ENCODE peak calls at places on chromosomes 1 and 21, in four cellular contexts. One of them, this sample, is unnamed.

GRCh38 chr1:24727490-24728214 is 17.6 kb upstream of the CLIC4 start:
- DNase-seq in HL-60: peak
- DNase-seq in GM12878: peak
- DNase-seq in K562: no peak
- DNase-seq in this sample: peak

GRCh38 chr1:165383067-165383466 is 26.6 kb upstream of the LMX1A start:
- DNase-seq in HL-60: no peak
- DNase-seq in GM12878: no peak
- DNase-seq in K562: no peak
- DNase-seq in this sample: no peak

GRCh38 chr21:31203371-31204054 is 140.5 kb downstream of the TIAM1 start:
- DNase-seq in HL-60: no peak
- DNase-seq in GM12878: no peak
- DNase-seq in K562: no peak
- DNase-seq in this sample: no peak

GRCh38 chr1:110902820-110903463 is 30.0 kb downstream of the CD53 start:
- DNase-seq in HL-60: no peak
- DNase-seq in GM12878: no peak
- DNase-seq in K562: no peak
- DNase-seq in this sample: no peak

GRCh38 chr1:23838401-23838866 is 13.2 kb upstream of the HMGCL start:
- DNase-seq in HL-60: peak
- DNase-seq in GM12878: peak
- DNase-seq in K562: peak
- DNase-seq in this sample: peak

GRCh38 chr1:17588048-17588781 is 48.7 kb downstream of the ARHGEF10L start:
- DNase-seq in HL-60: peak
- DNase-seq in GM12878: no peak
- DNase-seq in K562: no peak
- DNase-seq in this sample: no peak

GRCh38 chr1:150366416-150367296 is 2.7 kb downstream of the RPRD2 start:
- DNase-seq in HL-60: peak
- DNase-seq in GM12878: no peak
- DNase-seq in K562: peak
- DNase-seq in this sample: no peak

GRCh38 chr1:169610110-169610509 is 19.8 kb downstream of the SELP start:
- DNase-seq in HL-60: no peak
- DNase-seq in GM12878: no peak
- DNase-seq in K562: no peak
- DNase-seq in this sample: no peak

GRCh38 chr1:25123551-25123950 is 108.8 kb downstream of the SYF2 start:
- DNase-seq in HL-60: no peak
- DNase-seq in GM12878: no peak
- DNase-seq in K562: no peak
- DNase-seq in this sample: no peak

GRCh38 chr1:169111472-169111871 is 5.0 kb downstream of the ATP1B1 start:
- DNase-seq in HL-60: no peak
- DNase-seq in GM12878: no peak
- DNase-seq in K562: no peak
- DNase-seq in this sample: no peak

GRCh38 chr1:37887986-37888700 is 28.8 kb upstream of the MTF1 start:
- DNase-seq in HL-60: no peak
- DNase-seq in GM12878: no peak
- DNase-seq in K562: no peak
- DNase-seq in this sample: no peak

GRCh38 chr1:210989949-210990348 is 144.0 kb downstream of the KCNH1 start:
- DNase-seq in HL-60: no peak
- DNase-seq in GM12878: no peak
- DNase-seq in K562: no peak
- DNase-seq in this sample: no peak

GRCh38 chr1:113858418-113858817 is 13.1 kb downstream of the PTPN22 start:
- DNase-seq in HL-60: no peak
- DNase-seq in GM12878: no peak
- DNase-seq in K562: no peak
- DNase-seq in this sample: no peak

GRCh38 chr1:156113263-156114004 is 1.1 kb upstream of the LMNA start:
- DNase-seq in HL-60: no peak
- DNase-seq in GM12878: no peak
- DNase-seq in K562: no peak
- DNase-seq in this sample: no peak

GRCh38 chr1:179144621-179145020 is 62.8 kb downstream of the TOR3A start:
- DNase-seq in HL-60: no peak
- DNase-seq in GM12878: no peak
- DNase-seq in K562: no peak
- DNase-seq in this sample: no peak

GRCh38 chr1:179143332-179143731 is 61.5 kb downstream of the TOR3A start:
- DNase-seq in HL-60: no peak
- DNase-seq in GM12878: no peak
- DNase-seq in K562: no peak
- DNase-seq in this sample: no peak

GRCh38 chr1:179141592-179142244 is 59.8 kb downstream of the TOR3A start:
- DNase-seq in HL-60: no peak
- DNase-seq in GM12878: no peak
- DNase-seq in K562: peak
- DNase-seq in this sample: no peak

GRCh38 chr1:179145521-179145920 is 63.7 kb downstream of the TOR3A start:
- DNase-seq in HL-60: no peak
- DNase-seq in GM12878: no peak
- DNase-seq in K562: no peak
- DNase-seq in this sample: no peak

GRCh38 chr1:179142889-179143299 is 61.0 kb downstream of the TOR3A start:
- DNase-seq in HL-60: peak
- DNase-seq in GM12878: no peak
- DNase-seq in K562: peak
- DNase-seq in this sample: no peak
- TF ChIP-seq SPI1 in HL-60: peak
- TF ChIP-seq SPI1 in GM12878: peak
- TF ChIP-seq SPI1 in K562: peak
- TF ChIP-seq SPI1 in this sample: peak

GRCh38 chr1:47771766-47772165 is 225.4 kb downstream of the TRABD2B start:
- DNase-seq in HL-60: no peak
- DNase-seq in GM12878: no peak
- DNase-seq in K562: no peak
- DNase-seq in this sample: no peak
- TF ChIP-seq POLR2AphosphoS5 in HL-60: no peak
- TF ChIP-seq POLR2AphosphoS5 in GM12878: no peak
- TF ChIP-seq POLR2AphosphoS5 in K562: no peak
- TF ChIP-seq POLR2AphosphoS5 in this sample: no peak

GRCh38 chr1:20142001-20142710 is 3.0 kb downstream of the PLA2G2F start:
- DNase-seq in HL-60: no peak
- DNase-seq in GM12878: no peak
- DNase-seq in K562: no peak
- DNase-seq in this sample: no peak
- TF ChIP-seq SPI1 in HL-60: no peak
- TF ChIP-seq SPI1 in GM12878: no peak
- TF ChIP-seq SPI1 in K562: no peak
- TF ChIP-seq SPI1 in this sample: no peak

GRCh38 chr1:31483012-31483946 is 70.3 kb downstream of the SERINC2 start:
- DNase-seq in HL-60: peak
- DNase-seq in GM12878: peak
- DNase-seq in K562: peak
- DNase-seq in this sample: no peak
- TF ChIP-seq POLR2AphosphoS5 in HL-60: peak
- TF ChIP-seq POLR2AphosphoS5 in GM12878: no peak
- TF ChIP-seq POLR2AphosphoS5 in K562: no peak
- TF ChIP-seq POLR2AphosphoS5 in this sample: no peak

GRCh38 chr1:159408862-159409400 is 23.1 kb upstream of the OR10J4 start:
- DNase-seq in HL-60: no peak
- DNase-seq in GM12878: no peak
- DNase-seq in K562: no peak
- DNase-seq in this sample: no peak
- TF ChIP-seq SPI1 in HL-60: no peak
- TF ChIP-seq SPI1 in GM12878: no peak
- TF ChIP-seq SPI1 in K562: no peak
- TF ChIP-seq SPI1 in this sample: no peak

DNA sequence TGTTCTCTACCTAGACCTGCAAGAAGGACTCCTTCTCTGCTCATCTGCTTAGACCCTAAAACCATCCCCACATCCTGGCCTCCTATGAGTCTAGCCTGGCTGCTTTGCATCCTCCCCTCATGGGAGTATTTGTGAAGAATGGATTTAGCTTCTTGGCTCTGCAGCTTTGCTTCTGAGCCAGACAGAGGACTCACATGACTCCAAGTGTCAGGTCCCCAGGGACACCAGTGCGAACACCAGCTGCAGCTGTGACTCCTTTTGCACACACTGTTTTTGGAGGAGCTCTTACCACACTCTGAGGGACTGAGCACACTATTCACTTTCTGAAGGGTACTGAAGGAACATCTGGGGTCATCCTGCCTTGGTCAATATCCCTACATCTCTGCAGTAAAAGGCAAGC is 131.8 kb upstream of the SGIP1 start:
- DNase-seq in HL-60: peak
- DNase-seq in GM12878: peak
- DNase-seq in K562: no peak
- DNase-seq in this sample: no peak
- TF ChIP-seq POLR2AphosphoS5 in HL-60: no peak
- TF ChIP-seq POLR2AphosphoS5 in GM12878: peak
- TF ChIP-seq POLR2AphosphoS5 in K562: no peak
- TF ChIP-seq POLR2AphosphoS5 in this sample: no peak

GRCh38 chr1:201645956-201646355 is 107.0 kb downstream of the NAV1 start:
- DNase-seq in HL-60: no peak
- DNase-seq in GM12878: no peak
- DNase-seq in K562: no peak
- DNase-seq in this sample: no peak
- TF ChIP-seq SPI1 in HL-60: no peak
- TF ChIP-seq SPI1 in GM12878: no peak
- TF ChIP-seq SPI1 in K562: no peak
- TF ChIP-seq SPI1 in this sample: no peak

This sample was measured in GM12891.